ENCODE peak calls at places on chromosomes 5 and 9, in four cellular contexts. U is NCI-H2171 treated with DMSO at 0.1 percent for 48 hours, K is NCI-H2081, J is GM12892. L is an unnamed sample.

GRCh38 chr5:80654054-80654390 is 430 bp upstream of the MSH3 start:
- DNase-seq in U (peak; percentile 2), K (no peak), J (peak; percentile 25), L (peak; percentile 69)

GRCh38 chr5:86974910-86975309 is 292.8 kb upstream of the RASA1 start:
- DNase-seq in U (no peak), K (no peak), J (no peak), L (peak; percentile 50)

GRCh38 chr5:171092194-171092593 is 216.9 kb upstream of the TLX3 start:
- DNase-seq in U (no peak), K (no peak), J (no peak), L (no peak)

GRCh38 chr5:33153891-33154290 is 286.9 kb upstream of the TARS1 start:
- DNase-seq in U (no peak), K (no peak), J (no peak), L (no peak)

GRCh38 chr5:92309336-92309991 is 926.3 kb upstream of the ARRDC3 start:
- DNase-seq in U (peak; percentile 47), K (no peak), J (no peak), L (peak; percentile 84)

GRCh38 chr5:24364711-24365110 is 280.1 kb downstream of the CDH10 start:
- DNase-seq in U (no peak), K (peak; percentile 23), J (no peak), L (peak; percentile 81)

GRCh38 chr5:172447646-172448365 is 6.5 kb downstream of the SH3PXD2B start:
- DNase-seq in U (no peak), K (no peak), J (no peak), L (no peak)

GRCh38 chr5:79109527-79110492 is 1.8 kb upstream of the BHMT start:
- DNase-seq in U (no peak), K (no peak), J (no peak), L (peak; percentile 8)

GRCh38 chr9:29625292-29625731 is 2052.0 kb upstream of the C9orf72 start:
- DNase-seq in U (peak; percentile 24), K (no peak), J (no peak), L (peak; percentile 86)

GRCh38 chr9:131394464-131395026 is 659 bp downstream of the PRRC2B start:
- DNase-seq in U (peak; percentile 58), K (peak; percentile 17), J (peak; percentile 46), L (peak; percentile 82)

GRCh38 chr9:3880851-3881250 is 355.1 kb upstream of the RFX3 start:
- DNase-seq in U (no peak), K (no peak), J (no peak), L (peak; percentile 36)

GRCh38 chr9:76717176-76717575 is 47.1 kb upstream of the PCA3 start:
- DNase-seq in U (no peak), K (peak; percentile 51), J (no peak), L (peak; percentile 94)

GRCh38 chr9:20427359-20427758 is 194.9 kb downstream of the MLLT3 start:
- DNase-seq in U (no peak), K (no peak), J (no peak), L (no peak)

GRCh38 chr9:84264307-84264706 is 76.3 kb downstream of the SLC28A3 start:
- DNase-seq in U (no peak), K (no peak), J (no peak), L (no peak)

GRCh38 chr9:92963831-92964606 is 16.7 kb downstream of the FGD3 start:
- DNase-seq in U (no peak), K (no peak), J (no peak), L (no peak)

GRCh38 chr9:9764821-9765220 is 848.0 kb downstream of the PTPRD start:
- DNase-seq in U (no peak), K (no peak), J (no peak), L (peak; percentile 47)

GRCh38 chr9:30476826-30477225 is 1907.6 kb upstream of the ACO1 start:
- DNase-seq in U (no peak), K (no peak), J (no peak), L (no peak)

GRCh38 chr5:151063136-151063544 is 17.7 kb downstream of the TNIP1 start:
- DNase-seq in U (no peak), K (no peak), J (no peak), L (no peak)

GRCh38 chr5:31186672-31187267 is 6.7 kb upstream of the CDH6 start:
- DNase-seq in U (peak; percentile 47), K (peak; percentile 78), J (no peak), L (peak; percentile 81)

GRCh38 chr5:28077291-28078240 is 1039.2 kb upstream of the CDH9 start:
- DNase-seq in U (no peak), K (no peak), J (no peak), L (no peak)

L was measured in NCI-H69.